ENCODE peak calls at places on chromosomes 6 and 20, in five cellular contexts. D, K, O, F and R are unnamed samples.

GRCh38 chr6:43699564-43700186 is 12.1 kb upstream of the MRPS18A start:
- DNase-seq in D (no peak), K (no peak), O (no peak), F (no peak), R (no peak)

GRCh38 chr20:2871111-2871465 is 2.2 kb upstream of the PTPRA start:
- DNase-seq in D (no peak), K (no peak), O (no peak), F (no peak), R (no peak)

GRCh38 chr20:10645205-10645570 is 28.6 kb downstream of the JAG1 start:
- DNase-seq in D (no peak), K (peak; percentile 10), O (no peak), F (no peak), R (no peak)

GRCh38 chr6:4953440-4953839 is 50.4 kb downstream of the RPP40 start:
- DNase-seq in D (no peak), K (no peak), O (no peak), F (no peak), R (no peak)

GRCh38 chr20:44091026-44091425 is 96.0 kb downstream of the JPH2 start:
- DNase-seq in D (no peak), K (no peak), O (no peak), F (no peak), R (no peak)

GRCh38 chr6:158330016-158330415 is 17.8 kb downstream of the TULP4 start:
- DNase-seq in D (no peak), K (no peak), O (no peak), F (no peak), R (no peak)

GRCh38 chr6:155013457-155013876 is 18.4 kb downstream of the TIAM2 start:
- DNase-seq in D (no peak), K (no peak), O (no peak), F (no peak), R (no peak)

GRCh38 chr6:112202639-112203341 is 51.6 kb downstream of the LAMA4 start:
- DNase-seq in D (peak; percentile 55), K (no peak), O (no peak), F (no peak), R (no peak)

GRCh38 chr6:98946877-98947410 is 802 bp downstream of the FBXL4 start:
- DNase-seq in D (peak; percentile 3), K (peak; percentile 59), O (no peak), F (no peak), R (peak; percentile 31)

GRCh38 chr20:14634666-14635065 is 297.3 kb upstream of the FLRT3 start:
- DNase-seq in D (no peak), K (no peak), O (no peak), F (no peak), R (no peak)
- H3K4me1 ChIP-seq in D (peaks cover 15% of the 10 kb centered on the region), K (no peaks in the 10 kb centered on the region), O (no peaks in the 10 kb centered on the region), F (no peaks in the 10 kb centered on the region), R (no peaks in the 10 kb centered on the region)

GRCh38 chr6:39361657-39362486 is 39.4 kb upstream of the KCNK16 start:
- DNase-seq in D (peak; percentile 86), K (peak; percentile 66), O (peak; percentile 77), F (peak; percentile 49), R (peak; percentile 63)

GRCh38 chr6:39365281-39366074 is 43.0 kb upstream of the KCNK16 start:
- DNase-seq in D (no peak), K (no peak), O (no peak), F (no peak), R (no peak)

GRCh38 chr6:39360378-39360777 is 37.9 kb upstream of the KCNK16 start:
- DNase-seq in D (no peak), K (no peak), O (no peak), F (no peak), R (no peak)

GRCh38 chr6:39363280-39363679 is 40.8 kb upstream of the KCNK16 start:
- DNase-seq in D (no peak), K (no peak), O (no peak), F (no peak), R (no peak)

GRCh38 chr6:39362487-39362865 is 40.0 kb upstream of the KCNK16 start:
- DNase-seq in D (peak; percentile 73), K (no peak), O (no peak), F (no peak), R (no peak)
- TF ChIP-seq CTCF in D (peak; percentile 8), K (no peak), O (no peak), F (no peak), R (no peak)

DNA sequence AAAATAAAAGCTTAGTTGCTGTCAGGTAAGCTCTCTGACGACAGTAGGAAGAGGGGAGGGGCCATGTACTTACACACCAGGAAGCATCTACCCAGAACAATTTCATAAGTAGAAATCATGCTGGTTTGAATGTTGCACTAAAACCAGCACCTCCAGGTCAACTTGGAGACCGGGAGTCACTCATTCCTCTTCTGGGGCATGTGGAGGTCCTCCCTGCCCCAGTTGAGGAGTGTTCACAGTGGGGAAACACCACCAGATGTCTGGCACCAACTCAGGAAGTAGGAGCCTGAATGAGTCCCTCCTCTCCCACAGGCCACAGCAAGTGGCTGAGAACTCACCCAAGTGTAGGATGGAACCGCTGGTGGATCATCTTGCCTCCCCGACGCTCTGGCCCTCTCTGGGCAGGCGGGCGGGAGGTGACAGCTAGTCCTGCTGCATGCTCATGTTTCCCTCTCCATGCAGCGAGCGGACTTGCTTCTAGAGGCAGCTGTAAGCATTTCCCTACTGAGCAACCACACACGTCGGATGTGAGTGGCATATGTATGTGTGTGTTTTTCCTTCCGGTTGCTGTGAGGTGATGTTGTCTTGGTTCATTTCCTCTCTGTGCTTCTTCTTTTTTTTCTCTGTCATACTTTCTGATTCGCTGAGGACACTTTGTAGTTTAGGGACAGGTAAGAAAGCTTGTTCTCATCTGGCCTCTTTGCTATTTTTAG is 149.5 kb upstream of the NEDD9 start:
- DNase-seq in D (no peak), K (no peak), O (no peak), F (no peak), R (peak; percentile 41)
- H3K4me1 ChIP-seq in D (peaks cover 9% of the 10 kb centered on the region), K (no peaks in the 10 kb centered on the region), O (no peaks in the 10 kb centered on the region), F (no peaks in the 10 kb centered on the region), R (no peaks in the 10 kb centered on the region)

GRCh38 chr6:28841290-28841689 is 82.5 kb downstream of the TRIM27 start:
- DNase-seq in D (peak; percentile 39), K (no peak), O (no peak), F (no peak), R (no peak)
- TF ChIP-seq CTCF in D (peak; percentile 44), K (no peak), O (no peak), F (no peak), R (no peak)

GRCh38 chr20:57793421-57793820 is 83.6 kb upstream of the PMEPA1 start:
- DNase-seq in D (no peak), K (no peak), O (no peak), F (no peak), R (no peak)
- H3K4me1 ChIP-seq in D (no peaks in the 10 kb centered on the region), K (no peaks in the 10 kb centered on the region), O (no peaks in the 10 kb centered on the region), F (no peaks in the 10 kb centered on the region), R (no peaks in the 10 kb centered on the region)

GRCh38 chr6:151882206-151882605 is 74.7 kb downstream of the ESR1 start:
- DNase-seq in D (no peak), K (no peak), O (no peak), F (no peak), R (no peak)
- TF ChIP-seq CTCF in D (no peak), K (no peak), O (no peak), F (no peak), R (no peak)

GRCh38 chr20:50982372-50982771 is 23.8 kb downstream of the MOCS3 start:
- DNase-seq in D (no peak), K (no peak), O (no peak), F (no peak), R (no peak)

GRCh38 chr20:50980851-50981713 is 22.5 kb downstream of the MOCS3 start:
- DNase-seq in D (peak; percentile 90), K (peak; percentile 57), O (no peak), F (no peak), R (peak; percentile 64)

GRCh38 chr20:50977066-50978045 is 18.7 kb downstream of the MOCS3 start:
- DNase-seq in D (peak; percentile 15), K (no peak), O (no peak), F (no peak), R (no peak)

GRCh38 chr20:50980071-50980681 is 21.6 kb downstream of the MOCS3 start:
- DNase-seq in D (no peak), K (no peak), O (no peak), F (no peak), R (no peak)

DNA sequence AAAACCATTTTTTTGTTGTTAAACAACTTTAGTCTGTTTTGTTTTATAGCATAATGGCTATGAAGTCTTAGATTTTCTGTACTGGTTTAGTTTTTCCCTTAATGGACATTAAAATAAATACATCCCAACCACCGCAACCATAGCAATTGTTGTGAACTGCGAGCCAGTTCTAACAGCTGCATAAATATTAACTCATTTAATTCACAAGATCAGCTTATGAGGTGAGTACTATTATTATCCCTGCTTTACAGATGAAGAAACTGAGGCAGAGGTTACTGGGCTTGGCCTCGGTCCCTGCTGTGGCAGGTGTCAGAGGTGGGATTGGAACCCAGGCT is 23.1 kb downstream of the MOCS3 start:
- DNase-seq in D (no peak), K (no peak), O (no peak), F (no peak), R (no peak)
- H3K4me1 ChIP-seq in D (peaks cover 6% of the 10 kb centered on the region), K (peaks cover 2% of the 10 kb centered on the region), O (no peaks in the 10 kb centered on the region), F (no peaks in the 10 kb centered on the region), R (peaks cover 4% of the 10 kb centered on the region)